ENCODE peak calls at places on chromosome 19, in four cellular contexts. Q, D, K and W are unnamed samples.
A peak's percentile ranks its signal among the peaks of the same experiment; 100 is the strongest.

GRCh38 chr19:19491321-19492025 is 23.9 kb downstream of the TSSK6 start:
- DNase-seq in Q (no peak), K (no peak), D (no peak), W (no peak)

GRCh38 chr19:13396256-13397080 is 109.8 kb downstream of the CACNA1A start:
- DNase-seq in D (no peak), K (peak; percentile 63), Q (peak; percentile 84), W (peak; percentile 16)

GRCh38 chr19:5667751-5668271 is 12.5 kb downstream of the MICOS13 start:
- DNase-seq in D (no peak), K (no peak), Q (no peak), W (no peak)

GRCh38 chr19:19652482-19653295 is 9.2 kb upstream of the GMIP start:
- DNase-seq in K (peak; percentile 39), D (no peak), Q (peak; percentile 33), W (no peak)

GRCh38 chr19:28489126-28489660 is 723.8 kb downstream of the UQCRFS1 start:
- DNase-seq in Q (no peak), K (no peak), D (no peak), W (no peak)

GRCh38 chr19:32373614-32374295 is 28.3 kb downstream of the ZNF507 start:
- DNase-seq in Q (peak; percentile 97), D (peak; percentile 27), K (peak; percentile 100), W (peak; percentile 85)

GRCh38 chr19:14476307-14476662 is 1.1 kb upstream of the PTGER1 start:
- DNase-seq in K (no peak), Q (no peak), D (no peak), W (no peak)

GRCh38 chr19:41735071-41735623 is 20.2 kb upstream of the CEACAM6 start:
- DNase-seq in Q (no peak), K (no peak), D (no peak), W (no peak)

GRCh38 chr19:55541091-55541490 is 4.2 kb upstream of the SBK2 start:
- DNase-seq in D (no peak), Q (no peak), K (no peak), W (no peak)

GRCh38 chr19:33823341-33823740 is 26.7 kb downstream of the KCTD15 start:
- DNase-seq in D (no peak), Q (no peak), K (no peak), W (no peak)

GRCh38 chr19:14686411-14686810 is 3.4 kb upstream of the ZNF333 start:
- DNase-seq in Q (peak; percentile 35), K (no peak), D (no peak), W (peak; percentile 13)

GRCh38 chr19:36210497-36210896 is 4.0 kb downstream of the ZNF565 start:
- DNase-seq in K (no peak), Q (no peak), D (no peak), W (no peak)

GRCh38 chr19:31232220-31232619 is 117.0 kb downstream of the TSHZ3 start:
- DNase-seq in D (no peak), Q (no peak), K (peak; percentile 84), W (no peak)

GRCh38 chr19:50549059-50549926 is 18.9 kb downstream of the LRRC4B start:
- DNase-seq in Q (no peak), D (no peak), K (no peak), W (no peak)

GRCh38 chr19:50548191-50549058 is 19.8 kb downstream of the LRRC4B start:
- DNase-seq in D (no peak), K (no peak), Q (no peak), W (no peak)

GRCh38 chr19:50549927-50550593 is 18.2 kb downstream of the LRRC4B start:
- DNase-seq in D (no peak), K (no peak), Q (no peak), W (no peak)

GRCh38 chr19:50546527-50547221 is 21.6 kb downstream of the LRRC4B start:
- DNase-seq in K (no peak), D (no peak), Q (no peak), W (no peak)

GRCh38 chr19:50547385-50548190 is 20.6 kb downstream of the LRRC4B start:
- DNase-seq in K (no peak), D (no peak), Q (no peak), W (no peak)
- TF ChIP-seq CTCF in K (no peak), D (no peak), Q (no peak), W (no peak)

DNA sequence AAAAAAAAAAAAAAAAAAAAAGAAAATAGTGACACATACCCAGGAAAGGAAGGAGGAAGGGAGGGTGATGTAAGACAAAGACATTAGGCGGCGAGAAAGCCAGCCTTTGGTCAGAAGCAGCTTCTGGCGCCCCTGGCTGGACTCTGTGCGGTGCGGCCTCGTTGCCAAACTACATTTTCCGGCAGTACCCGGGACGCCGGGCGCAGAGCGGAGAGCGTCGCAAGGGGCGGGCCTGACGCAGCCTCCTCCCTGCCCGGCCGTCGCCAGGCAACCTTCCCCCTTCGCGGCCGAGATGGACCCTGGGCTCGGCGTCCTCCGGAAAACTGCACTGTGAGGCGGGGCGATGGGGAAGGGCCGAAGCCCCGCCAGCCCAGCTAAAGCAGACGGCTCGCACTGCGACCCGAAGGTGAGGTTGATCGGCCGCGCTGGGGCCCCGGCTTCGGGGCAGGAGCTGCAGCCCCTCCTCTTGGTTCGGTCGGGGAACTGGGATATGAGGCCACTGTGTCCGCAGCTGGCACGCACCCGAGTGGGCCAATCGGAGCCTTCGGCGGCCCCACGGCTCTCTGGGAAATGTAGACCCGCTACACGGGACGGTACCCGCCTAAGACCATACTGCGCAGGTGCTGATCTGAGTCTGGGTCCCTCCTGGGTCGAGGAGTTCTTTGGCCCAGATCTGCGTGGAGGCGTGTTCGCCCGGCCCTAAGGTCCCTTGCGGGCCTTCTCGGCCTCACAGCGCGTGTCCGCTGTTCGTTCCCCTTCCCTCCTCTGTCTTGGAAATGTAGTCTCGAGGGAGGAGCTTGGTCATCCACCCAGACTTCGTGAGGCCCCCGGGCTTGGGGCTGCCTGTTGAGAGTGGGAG is 2.3 kb upstream of the MZF1 start:
- DNase-seq in Q (peak; percentile 91), K (peak; percentile 89), D (peak; percentile 87), W (peak; percentile 92)
- TF ChIP-seq CTCF in Q (no peak), K (no peak), D (peak; percentile 26), W (no peak)

GRCh38 chr19:3224346-3225325 is at the start of gene CELF5:
- DNase-seq in D (peak; percentile 61), K (no peak), Q (peak; percentile 36), W (peak; percentile 43)
- TF ChIP-seq CTCF in D (no peak), K (no peak), Q (peak; percentile 60), W (peak; percentile 18)

DNA sequence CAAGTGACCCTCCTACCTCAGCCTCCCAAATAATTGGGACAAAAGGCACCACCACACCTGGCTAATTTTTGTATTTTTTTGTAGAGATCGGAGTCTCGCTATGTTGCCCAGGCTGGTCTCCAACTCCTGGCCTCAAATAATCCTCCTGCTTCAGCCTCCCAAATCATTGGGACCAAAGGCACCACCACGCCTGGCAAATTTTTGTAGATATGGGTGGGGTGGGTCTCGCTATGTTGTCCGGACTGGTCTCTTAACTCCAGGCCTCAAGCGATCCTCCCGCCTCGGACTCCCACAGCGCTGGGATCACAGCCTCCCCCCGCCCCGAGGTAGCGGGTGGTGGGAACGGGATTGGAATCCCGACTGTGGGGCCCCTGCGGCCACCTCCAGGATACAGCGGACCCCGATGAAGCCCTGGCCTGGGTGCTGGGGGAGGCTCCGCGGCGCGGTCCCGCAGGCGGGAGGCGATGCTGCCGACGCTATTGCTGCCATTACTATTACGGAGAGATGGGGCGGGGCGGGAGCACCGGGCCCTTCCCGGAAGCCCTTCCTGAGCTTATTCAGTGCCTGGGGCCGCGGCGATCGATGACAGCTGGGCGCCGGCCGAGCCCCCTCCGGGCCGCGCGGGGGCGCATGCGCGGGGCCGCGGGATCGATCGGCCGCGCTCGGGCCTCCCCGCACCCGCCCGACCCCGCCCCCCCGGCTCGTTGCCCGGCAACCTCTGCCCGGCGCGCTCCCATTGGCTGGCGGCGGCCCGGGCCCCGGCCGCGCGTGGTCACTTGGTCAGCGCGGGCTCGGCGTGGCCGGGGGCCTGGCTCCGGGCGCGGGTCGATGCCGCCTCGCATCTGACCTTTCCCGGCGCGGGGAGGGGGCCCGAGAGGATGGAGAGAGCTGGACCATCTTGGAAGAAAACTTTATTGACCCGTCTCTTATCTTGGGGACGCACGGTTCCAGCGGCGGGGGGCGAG is 27.9 kb upstream of the ONECUT3 start:
- DNase-seq in Q (peak; percentile 42), K (peak; percentile 37), D (peak; percentile 65), W (peak; percentile 75)
- TF ChIP-seq CTCF in Q (no peak), K (no peak), D (no peak), W (no peak)

DNA sequence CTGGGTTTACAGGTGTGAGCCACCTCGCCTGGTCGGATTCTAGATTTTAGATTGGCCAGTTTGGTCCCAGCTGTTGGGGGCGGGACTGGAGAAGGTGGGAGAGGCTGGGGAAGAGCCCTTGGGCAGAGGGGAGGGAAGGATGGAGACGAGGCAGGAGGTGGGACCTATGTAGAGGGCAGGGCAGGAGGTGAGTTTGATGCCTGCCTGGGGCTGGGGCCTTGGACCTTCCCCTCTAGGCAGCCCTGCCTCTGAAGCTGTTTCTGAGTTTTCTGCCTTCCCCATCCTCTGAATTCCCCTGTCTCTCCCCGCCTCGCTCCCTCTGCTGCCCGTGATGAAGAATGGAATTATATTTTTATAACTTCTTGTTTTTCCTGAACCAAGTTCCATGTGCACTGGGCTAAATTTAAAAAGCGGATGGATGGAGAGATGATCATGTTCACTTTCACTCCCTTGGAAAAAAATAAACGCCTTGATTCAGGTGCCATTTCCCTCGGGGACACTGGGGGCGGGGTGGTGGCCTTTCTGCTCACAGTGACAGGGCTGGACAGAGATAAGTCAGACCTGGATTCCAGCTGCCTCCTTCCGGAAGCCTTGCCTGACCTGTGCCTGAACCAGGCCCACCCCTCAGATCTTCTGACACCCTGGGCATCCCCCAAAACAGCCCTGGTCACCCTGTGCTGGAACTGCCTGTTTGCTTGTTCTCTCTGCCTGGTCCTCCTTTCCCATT is 16.5 kb upstream of the TNFAIP8L1 start:
- DNase-seq in D (no peak), Q (no peak), K (no peak), W (no peak)
- TF ChIP-seq CTCF in D (no peak), Q (no peak), K (peak; percentile 4), W (no peak)

DNA sequence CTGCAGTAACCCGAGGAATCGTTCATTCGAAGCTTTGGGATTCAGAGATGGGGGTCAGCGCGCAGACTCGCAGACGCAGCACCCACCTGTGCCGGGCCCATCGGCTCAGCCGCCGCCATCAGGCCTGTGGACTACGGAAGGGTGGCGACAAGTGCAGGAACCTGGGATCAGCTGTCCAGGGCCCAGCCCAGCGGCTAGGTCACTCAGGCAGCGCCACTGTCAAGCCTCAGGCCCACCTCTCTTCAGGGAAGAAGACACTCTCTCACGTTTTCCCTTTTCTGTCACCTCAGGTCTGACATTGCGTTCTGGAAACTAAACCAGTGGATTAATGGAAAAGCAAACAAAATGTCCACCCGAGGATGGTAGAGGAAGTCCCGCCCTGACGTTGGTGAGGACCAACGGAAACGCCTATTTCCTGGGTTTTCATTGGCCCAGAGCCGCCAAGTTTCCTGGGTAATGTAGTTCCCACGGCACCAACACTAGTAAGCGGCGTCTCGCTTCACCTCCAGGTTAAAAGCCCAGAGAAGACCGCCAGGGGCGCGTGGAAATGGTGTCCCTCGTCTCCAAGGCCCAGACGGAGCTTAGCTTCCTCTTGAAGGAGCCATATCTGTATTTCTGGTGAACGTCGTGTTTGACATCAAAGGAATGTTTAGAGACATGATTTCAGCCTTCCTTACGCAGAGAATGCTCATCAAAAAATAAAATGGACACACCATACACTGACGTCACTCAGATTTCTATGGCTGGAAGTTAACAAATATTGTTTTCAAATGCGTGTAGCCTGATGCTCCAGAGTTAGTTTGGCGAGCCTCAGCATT is at the start of gene ZNF772:
- DNase-seq in D (peak; percentile 91), K (peak; percentile 94), Q (peak; percentile 92), W (peak; percentile 92)
- TF ChIP-seq CTCF in D (peak; percentile 35), K (peak; percentile 57), Q (peak; percentile 53), W (peak; percentile 78)